ENCODE peak calls at places on chromosomes 7 and 10, in nine cellular contexts. One of them, this sample, is unnamed.

GRCh38 chr7:121530251-121531174 is 134.4 kb upstream of the FAM3C start:
- DNase-seq in testis: no peak
- DNase-seq in choroid plexus epithelial cell: peak
- DNase-seq in body of pancreas: no peak
- DNase-seq in mammary epithelial cell: peak
- DNase-seq in uterus: no peak
- DNase-seq in adrenal gland: no peak
- DNase-seq in right atrium auricular region: peak
- DNase-seq in heart right ventricle: peak
- DNase-seq in this sample: peak

GRCh38 chr10:47374611-47375536 is 9.2 kb downstream of the ZNF488 start:
- DNase-seq in choroid plexus epithelial cell: peak
- DNase-seq in heart right ventricle: no peak
- DNase-seq in body of pancreas: no peak
- DNase-seq in testis: no peak
- DNase-seq in right atrium auricular region: peak
- DNase-seq in uterus: no peak
- DNase-seq in mammary epithelial cell: no peak
- DNase-seq in adrenal gland: no peak
- DNase-seq in this sample: no peak

GRCh38 chr7:113086431-113086888 is at the start of gene GPR85:
- DNase-seq in right atrium auricular region: no peak
- DNase-seq in choroid plexus epithelial cell: peak
- DNase-seq in mammary epithelial cell: peak
- DNase-seq in heart right ventricle: peak
- DNase-seq in uterus: peak
- DNase-seq in adrenal gland: peak
- DNase-seq in body of pancreas: peak
- DNase-seq in testis: peak
- DNase-seq in this sample: no peak

GRCh38 chr7:29723599-29723998 is 82.7 kb upstream of the WIPF3 start:
- DNase-seq in testis: no peak
- DNase-seq in uterus: no peak
- DNase-seq in mammary epithelial cell: peak
- DNase-seq in adrenal gland: no peak
- DNase-seq in right atrium auricular region: no peak
- DNase-seq in heart right ventricle: no peak
- DNase-seq in body of pancreas: no peak
- DNase-seq in choroid plexus epithelial cell: peak
- DNase-seq in this sample: peak

GRCh38 chr7:114422478-114423217 is 8.0 kb downstream of the FOXP2 start:
- DNase-seq in uterus: no peak
- DNase-seq in choroid plexus epithelial cell: no peak
- DNase-seq in testis: no peak
- DNase-seq in mammary epithelial cell: no peak
- DNase-seq in body of pancreas: no peak
- DNase-seq in right atrium auricular region: no peak
- DNase-seq in heart right ventricle: no peak
- DNase-seq in adrenal gland: no peak
- DNase-seq in this sample: no peak

GRCh38 chr10:23556727-23557440 is 118.0 kb downstream of the OTUD1 start:
- DNase-seq in adrenal gland: no peak
- DNase-seq in right atrium auricular region: no peak
- DNase-seq in body of pancreas: no peak
- DNase-seq in choroid plexus epithelial cell: peak
- DNase-seq in heart right ventricle: no peak
- DNase-seq in testis: no peak
- DNase-seq in mammary epithelial cell: peak
- DNase-seq in uterus: no peak
- DNase-seq in this sample: no peak

GRCh38 chr7:138885383-138886147 is 87.6 kb upstream of the ATP6V0A4 start:
- DNase-seq in body of pancreas: no peak
- DNase-seq in testis: no peak
- DNase-seq in uterus: no peak
- DNase-seq in right atrium auricular region: no peak
- DNase-seq in adrenal gland: no peak
- DNase-seq in choroid plexus epithelial cell: no peak
- DNase-seq in heart right ventricle: no peak
- DNase-seq in mammary epithelial cell: no peak
- DNase-seq in this sample: no peak

GRCh38 chr10:86642499-86642898 is 11.8 kb upstream of the OPN4 start:
- DNase-seq in right atrium auricular region: no peak
- DNase-seq in adrenal gland: no peak
- DNase-seq in testis: peak
- DNase-seq in mammary epithelial cell: peak
- DNase-seq in heart right ventricle: no peak
- DNase-seq in uterus: no peak
- DNase-seq in choroid plexus epithelial cell: no peak
- DNase-seq in body of pancreas: no peak
- DNase-seq in this sample: no peak

GRCh38 chr10:96955733-96956132 is 123.6 kb downstream of the LCOR start:
- DNase-seq in testis: no peak
- DNase-seq in mammary epithelial cell: no peak
- DNase-seq in choroid plexus epithelial cell: no peak
- DNase-seq in uterus: no peak
- DNase-seq in right atrium auricular region: no peak
- DNase-seq in heart right ventricle: no peak
- DNase-seq in adrenal gland: no peak
- DNase-seq in body of pancreas: no peak
- DNase-seq in this sample: no peak

GRCh38 chr10:117950408-117950807 is 96.3 kb downstream of the RAB11FIP2 start:
- DNase-seq in mammary epithelial cell: no peak
- DNase-seq in body of pancreas: no peak
- DNase-seq in choroid plexus epithelial cell: no peak
- DNase-seq in heart right ventricle: no peak
- DNase-seq in right atrium auricular region: no peak
- DNase-seq in adrenal gland: no peak
- DNase-seq in testis: no peak
- DNase-seq in uterus: no peak
- DNase-seq in this sample: no peak

GRCh38 chr7:29871787-29872398 is 65.6 kb downstream of the WIPF3 start:
- DNase-seq in choroid plexus epithelial cell: peak
- DNase-seq in body of pancreas: no peak
- DNase-seq in right atrium auricular region: no peak
- DNase-seq in heart right ventricle: no peak
- DNase-seq in adrenal gland: no peak
- DNase-seq in uterus: no peak
- DNase-seq in testis: no peak
- DNase-seq in mammary epithelial cell: no peak
- DNase-seq in this sample: peak

GRCh38 chr7:69599211-69599878 is 1.1 kb downstream of the AUTS2 start:
- DNase-seq in adrenal gland: peak
- DNase-seq in uterus: peak
- DNase-seq in right atrium auricular region: no peak
- DNase-seq in body of pancreas: peak
- DNase-seq in choroid plexus epithelial cell: no peak
- DNase-seq in testis: no peak
- DNase-seq in mammary epithelial cell: no peak
- DNase-seq in heart right ventricle: peak
- DNase-seq in this sample: no peak

GRCh38 chr7:151397026-151397425 is 12.8 kb downstream of the WDR86 start:
- DNase-seq in heart right ventricle: no peak
- DNase-seq in body of pancreas: no peak
- DNase-seq in right atrium auricular region: no peak
- DNase-seq in mammary epithelial cell: no peak
- DNase-seq in uterus: no peak
- DNase-seq in adrenal gland: no peak
- DNase-seq in testis: no peak
- DNase-seq in choroid plexus epithelial cell: no peak
- DNase-seq in this sample: no peak

GRCh38 chr10:111076191-111076681 is 593 bp upstream of the ADRA2A start:
- DNase-seq in adrenal gland: peak
- DNase-seq in heart right ventricle: peak
- DNase-seq in uterus: peak
- DNase-seq in choroid plexus epithelial cell: peak
- DNase-seq in body of pancreas: peak
- DNase-seq in testis: peak
- DNase-seq in mammary epithelial cell: peak
- DNase-seq in right atrium auricular region: no peak
- DNase-seq in this sample: no peak

GRCh38 chr7:80942261-80943041 is 23.6 kb upstream of the SEMA3C start:
- DNase-seq in adrenal gland: peak
- DNase-seq in heart right ventricle: peak
- DNase-seq in right atrium auricular region: peak
- DNase-seq in testis: no peak
- DNase-seq in body of pancreas: peak
- DNase-seq in mammary epithelial cell: peak
- DNase-seq in choroid plexus epithelial cell: peak
- DNase-seq in uterus: peak
- DNase-seq in this sample: peak

GRCh38 chr7:6636741-6637543 is at the start of gene ZNF316:
- DNase-seq in adrenal gland: peak
- DNase-seq in uterus: peak
- DNase-seq in choroid plexus epithelial cell: peak
- DNase-seq in body of pancreas: peak
- DNase-seq in right atrium auricular region: no peak
- DNase-seq in mammary epithelial cell: peak
- DNase-seq in testis: peak
- DNase-seq in heart right ventricle: peak
- DNase-seq in this sample: no peak

GRCh38 chr10:48608279-48608681 is 3.4 kb upstream of the ARHGAP22 start:
- DNase-seq in heart right ventricle: no peak
- DNase-seq in testis: peak
- DNase-seq in right atrium auricular region: peak
- DNase-seq in adrenal gland: peak
- DNase-seq in choroid plexus epithelial cell: peak
- DNase-seq in body of pancreas: peak
- DNase-seq in uterus: no peak
- DNase-seq in mammary epithelial cell: peak
- DNase-seq in this sample: no peak

GRCh38 chr10:46215426-46215825 is 71.4 kb upstream of the ANTXRL start:
- DNase-seq in right atrium auricular region: no peak
- DNase-seq in heart right ventricle: no peak
- DNase-seq in choroid plexus epithelial cell: no peak
- DNase-seq in body of pancreas: no peak
- DNase-seq in uterus: no peak
- DNase-seq in mammary epithelial cell: no peak
- DNase-seq in testis: no peak
- DNase-seq in adrenal gland: no peak
- DNase-seq in this sample: no peak

GRCh38 chr10:77692782-77693181 is 55.2 kb upstream of the KCNMA1 start:
- DNase-seq in choroid plexus epithelial cell: peak
- DNase-seq in body of pancreas: peak
- DNase-seq in uterus: no peak
- DNase-seq in mammary epithelial cell: peak
- DNase-seq in adrenal gland: no peak
- DNase-seq in testis: no peak
- DNase-seq in right atrium auricular region: no peak
- DNase-seq in heart right ventricle: no peak
- DNase-seq in this sample: no peak

GRCh38 chr10:99328579-99329237 is 448 bp upstream of the CNNM1 start:
- DNase-seq in testis: peak
- DNase-seq in body of pancreas: no peak
- DNase-seq in adrenal gland: no peak
- DNase-seq in heart right ventricle: no peak
- DNase-seq in mammary epithelial cell: peak
- DNase-seq in choroid plexus epithelial cell: no peak
- DNase-seq in uterus: no peak
- DNase-seq in right atrium auricular region: no peak
- DNase-seq in this sample: no peak
- H3K4me3 ChIP-seq in testis: peak
- H3K4me3 ChIP-seq in body of pancreas: peak
- H3K4me3 ChIP-seq in adrenal gland: no peak
- H3K4me3 ChIP-seq in heart right ventricle: peak
- H3K4me3 ChIP-seq in mammary epithelial cell: peak
- H3K4me3 ChIP-seq in choroid plexus epithelial cell: peak
- H3K4me3 ChIP-seq in uterus: peak
- H3K4me3 ChIP-seq in right atrium auricular region: peak
- H3K4me3 ChIP-seq in this sample: peak

DNA sequence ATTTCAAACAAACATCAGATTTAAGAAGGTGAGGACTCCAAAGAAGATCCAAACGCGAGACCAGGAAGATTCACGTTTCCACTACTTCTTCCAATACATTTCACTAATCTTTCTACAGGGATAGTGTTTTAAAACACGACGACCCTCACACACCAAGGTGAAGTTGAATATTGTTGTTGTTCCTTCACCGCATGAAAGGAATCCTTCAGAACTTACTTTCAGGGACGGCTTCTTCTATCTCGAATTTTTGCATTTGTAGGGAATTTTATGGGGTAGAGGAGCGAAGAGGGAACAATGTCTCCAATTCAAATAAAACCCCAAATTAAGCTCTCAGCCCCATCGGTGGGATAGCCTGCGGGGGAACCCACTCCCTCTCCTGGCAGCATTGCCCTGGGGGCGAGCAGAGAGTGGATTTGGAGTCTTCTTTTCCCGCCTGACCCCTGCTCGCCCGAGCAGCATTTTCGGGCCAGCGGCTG is 1.5 kb upstream of the GATA3 start:
- DNase-seq in right atrium auricular region: no peak
- DNase-seq in adrenal gland: no peak
- DNase-seq in body of pancreas: no peak
- DNase-seq in heart right ventricle: no peak
- DNase-seq in testis: no peak
- DNase-seq in choroid plexus epithelial cell: no peak
- DNase-seq in mammary epithelial cell: no peak
- DNase-seq in uterus: no peak
- DNase-seq in this sample: no peak
- TF ChIP-seq CTCF in right atrium auricular region: no peak
- TF ChIP-seq CTCF in adrenal gland: peak
- TF ChIP-seq CTCF in body of pancreas: peak
- TF ChIP-seq CTCF in heart right ventricle: no peak
- TF ChIP-seq CTCF in testis: no peak
- TF ChIP-seq CTCF in choroid plexus epithelial cell: no peak
- TF ChIP-seq CTCF in mammary epithelial cell: no peak
- TF ChIP-seq CTCF in uterus: no peak
- TF ChIP-seq CTCF in this sample: no peak

DNA sequence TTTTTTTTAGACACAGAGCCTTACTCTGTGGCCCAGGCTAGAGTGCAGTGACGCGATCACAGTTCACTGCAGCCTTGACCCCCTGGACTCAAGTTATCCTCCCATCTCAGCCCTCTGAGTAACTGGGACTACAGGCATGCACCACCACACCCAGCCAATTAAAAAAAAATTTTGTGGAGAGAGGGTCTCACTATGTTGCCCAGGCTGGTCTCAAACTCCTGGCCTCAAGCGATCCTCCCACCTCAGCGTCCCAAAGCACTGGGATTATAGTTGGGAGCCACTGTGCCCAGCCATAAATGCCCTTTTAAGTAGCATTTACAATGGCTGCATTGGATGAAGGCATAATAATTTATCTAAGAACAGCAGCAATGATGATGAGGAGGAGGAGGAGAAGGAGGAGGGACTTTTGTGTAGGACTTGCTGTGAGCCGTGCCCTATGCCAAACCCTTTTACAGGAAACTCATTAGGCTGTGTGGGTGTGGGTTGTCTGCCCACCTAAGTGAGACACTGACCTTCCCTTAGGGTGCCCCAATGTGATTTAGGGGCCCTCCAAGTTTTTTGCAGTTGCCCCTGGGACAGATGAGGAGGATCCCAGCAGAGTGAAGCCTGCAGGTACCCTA is 51.1 kb downstream of the EEPD1 start:
- DNase-seq in choroid plexus epithelial cell: no peak
- DNase-seq in adrenal gland: no peak
- DNase-seq in mammary epithelial cell: no peak
- DNase-seq in heart right ventricle: no peak
- DNase-seq in uterus: no peak
- DNase-seq in testis: no peak
- DNase-seq in body of pancreas: no peak
- DNase-seq in right atrium auricular region: no peak
- DNase-seq in this sample: no peak
- H3K4me3 ChIP-seq in choroid plexus epithelial cell: no peak
- H3K4me3 ChIP-seq in adrenal gland: no peak
- H3K4me3 ChIP-seq in mammary epithelial cell: no peak
- H3K4me3 ChIP-seq in heart right ventricle: no peak
- H3K4me3 ChIP-seq in uterus: no peak
- H3K4me3 ChIP-seq in testis: no peak
- H3K4me3 ChIP-seq in body of pancreas: no peak
- H3K4me3 ChIP-seq in right atrium auricular region: no peak
- H3K4me3 ChIP-seq in this sample: no peak

GRCh38 chr7:124765401-124766352 is at the start of gene GPR37:
- DNase-seq in body of pancreas: peak
- DNase-seq in testis: peak
- DNase-seq in choroid plexus epithelial cell: peak
- DNase-seq in heart right ventricle: peak
- DNase-seq in uterus: peak
- DNase-seq in right atrium auricular region: no peak
- DNase-seq in mammary epithelial cell: peak
- DNase-seq in adrenal gland: peak
- DNase-seq in this sample: no peak
- TF ChIP-seq CTCF in body of pancreas: no peak
- TF ChIP-seq CTCF in testis: no peak
- TF ChIP-seq CTCF in choroid plexus epithelial cell: peak
- TF ChIP-seq CTCF in heart right ventricle: no peak
- TF ChIP-seq CTCF in uterus: no peak
- TF ChIP-seq CTCF in right atrium auricular region: no peak
- TF ChIP-seq CTCF in mammary epithelial cell: peak
- TF ChIP-seq CTCF in adrenal gland: no peak
- TF ChIP-seq CTCF in this sample: no peak